ENCODE peak calls at places on chromosomes 3 and 15, in six cellular contexts. E is kidney, B is bronchial epithelial cell, Z is astrocyte of the cerebellum, G is choroid plexus epithelial cell, Q is fibroblast of the aortic adventitia. C is an unnamed sample.
A peak's percentile ranks its signal among the peaks of the same experiment; 100 is the strongest.

GRCh38 chr15:98548172-98548971 is 100.0 kb upstream of the IGF1R start:
- DNase-seq in Z (peak; percentile 5), B (peak; percentile 79), G (peak; percentile 60), Q (peak; percentile 61), E (peak; percentile 91), C (peak; percentile 96)

GRCh38 chr15:40459391-40460015 is 11.3 kb upstream of the CHST14 start:
- DNase-seq in G (no peak), Z (no peak), Q (no peak), E (peak; percentile 55), B (no peak), C (no peak)

GRCh38 chr15:90871097-90871715 is 2.8 kb downstream of the FURIN start:
- DNase-seq in B (no peak), Q (no peak), E (no peak), G (no peak), Z (no peak), C (peak; percentile 89)

GRCh38 chr3:139827833-139828232 is 107.2 kb upstream of the CLSTN2 start:
- DNase-seq in Z (no peak), E (no peak), Q (no peak), G (no peak), B (no peak), C (no peak)

GRCh38 chr3:182058488-182058887 is 346.8 kb downstream of the SOX2 start:
- DNase-seq in Z (no peak), Q (no peak), B (peak; percentile 99), E (no peak), G (no peak), C (no peak)

GRCh38 chr3:175248832-175249231 is 389.7 kb downstream of the NAALADL2 start:
- DNase-seq in Q (no peak), B (no peak), Z (no peak), G (no peak), E (no peak), C (no peak)

GRCh38 chr15:75455424-75455981 is 4.0 kb upstream of the SIN3A start:
- DNase-seq in Q (peak; percentile 70), Z (no peak), B (peak; percentile 63), G (peak; percentile 84), E (peak; percentile 96), C (peak; percentile 97)

GRCh38 chr3:52891615-52892081 is 5.7 kb downstream of the STIMATE start:
- DNase-seq in B (no peak), Q (peak; percentile 66), E (no peak), G (peak; percentile 84), Z (no peak), C (no peak)

GRCh38 chr3:51928438-51928837 is 13.3 kb downstream of the RRP9 start:
- DNase-seq in Q (no peak), E (no peak), Z (no peak), B (no peak), G (no peak), C (no peak)

GRCh38 chr3:22612927-22613326 is 590.2 kb upstream of the UBE2E2 start:
- DNase-seq in G (no peak), Z (no peak), E (no peak), B (no peak), Q (no peak), C (no peak)

DNA sequence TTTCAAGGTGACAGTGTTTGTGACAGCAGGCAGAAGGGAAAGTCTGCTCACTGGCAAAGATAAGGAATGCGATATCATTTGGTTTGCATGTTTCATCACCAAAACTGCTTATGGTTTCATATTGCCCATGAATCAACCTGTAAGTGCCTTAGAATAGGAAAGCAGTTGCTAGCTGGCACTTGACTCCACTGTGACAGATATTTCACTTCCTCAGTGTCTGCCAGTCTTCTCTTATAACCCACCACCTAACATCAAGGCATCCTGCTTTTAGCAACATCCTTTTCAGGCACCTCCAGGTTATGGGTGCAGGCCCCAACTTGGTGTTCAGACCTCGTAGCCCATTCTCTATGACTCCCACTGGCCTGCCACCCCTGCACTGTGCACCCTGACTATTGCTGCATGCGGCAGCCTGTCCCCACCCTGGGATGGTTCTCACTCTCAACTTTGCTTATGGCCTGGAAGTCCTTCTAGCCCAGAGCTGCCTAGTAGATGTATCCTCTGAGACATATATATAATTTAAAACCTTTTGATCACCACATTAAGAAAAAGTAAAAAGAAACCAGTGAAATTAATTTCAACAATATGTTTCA is 154.4 kb upstream of the RARB start:
- DNase-seq in Q (no peak), B (no peak), G (no peak), Z (no peak), E (no peak), C (no peak)
- TF ChIP-seq CTCF in Q (no peak), B (no peak), G (no peak), Z (no peak), E (no peak), C (no peak)

GRCh38 chr15:71804226-71804625 is 6.1 kb upstream of the NR2E3 start:
- DNase-seq in Z (no peak), G (no peak), B (no peak), E (no peak), Q (no peak), C (no peak)

GRCh38 chr15:71800835-71801745 is 9.3 kb upstream of the NR2E3 start:
- DNase-seq in Q (peak; percentile 90), G (peak; percentile 91), B (peak; percentile 70), Z (peak; percentile 81), E (no peak), C (peak; percentile 28)

GRCh38 chr15:71801935-71802655 is 8.3 kb upstream of the NR2E3 start:
- DNase-seq in E (no peak), Q (no peak), G (no peak), Z (no peak), B (no peak), C (no peak)

GRCh38 chr15:71804695-71805470 is 5.5 kb upstream of the NR2E3 start:
- DNase-seq in Q (no peak), B (no peak), Z (no peak), E (no peak), G (peak; percentile 23), C (no peak)

DNA sequence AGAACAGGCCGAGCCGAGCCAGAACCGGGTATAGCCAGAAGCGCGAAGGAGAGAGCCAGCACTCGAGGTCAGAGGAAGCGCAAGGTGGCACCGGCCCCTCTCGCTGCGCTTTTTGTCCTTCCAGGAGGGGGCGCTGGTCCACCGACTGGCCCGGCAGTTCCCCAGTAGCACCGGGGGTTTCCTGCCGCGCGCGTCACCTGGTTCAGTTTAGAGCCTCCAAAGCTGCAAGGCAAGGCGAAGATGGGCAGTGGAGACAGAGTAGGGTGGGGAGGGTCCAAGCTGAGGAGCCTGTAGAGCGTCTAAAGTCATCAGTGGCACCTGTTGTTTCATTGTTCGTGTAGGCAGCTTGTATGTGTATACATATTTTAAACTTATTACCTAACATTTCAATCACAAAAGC is 7.6 kb upstream of the NR2E3 start:
- DNase-seq in E (no peak), Z (no peak), Q (no peak), G (no peak), B (no peak), C (no peak)
- TF ChIP-seq CTCF in E (peak; percentile 20), Z (peak; percentile 38), Q (peak; percentile 30), G (peak; percentile 56), B (peak; percentile 44), C (no peak)

DNA sequence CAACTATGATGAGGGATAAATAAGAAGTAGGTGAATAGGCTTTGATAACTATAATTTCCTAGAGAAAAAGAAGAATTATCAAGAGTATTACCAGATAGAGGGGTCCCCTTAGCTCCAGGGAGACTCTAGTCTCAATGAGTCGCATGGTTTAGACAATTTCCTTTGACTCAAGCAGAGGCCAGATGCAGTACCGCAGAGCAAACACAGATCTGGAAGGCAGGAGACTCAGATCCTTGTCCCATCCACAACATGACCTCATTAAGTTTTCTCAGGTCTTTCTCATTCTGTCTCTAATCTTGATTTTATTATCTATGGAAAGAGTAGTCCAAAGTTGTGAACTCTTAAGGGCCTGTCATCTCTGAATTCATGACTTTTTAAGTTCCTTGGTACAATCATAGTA is 987.9 kb downstream of the NTRK3 start:
- DNase-seq in B (no peak), E (no peak), G (peak; percentile 13), Z (no peak), Q (peak; percentile 39), C (no peak)
- TF ChIP-seq CTCF in B (no peak), E (no peak), G (no peak), Z (no peak), Q (no peak), C (no peak)

GRCh38 chr15:35953424-35953823 is 407.5 kb upstream of the DPH6 start:
- DNase-seq in Z (no peak), G (no peak), Q (no peak), B (no peak), E (no peak), C (no peak)
- TF ChIP-seq CTCF in Z (no peak), G (no peak), Q (no peak), B (no peak), E (no peak), C (no peak)

DNA sequence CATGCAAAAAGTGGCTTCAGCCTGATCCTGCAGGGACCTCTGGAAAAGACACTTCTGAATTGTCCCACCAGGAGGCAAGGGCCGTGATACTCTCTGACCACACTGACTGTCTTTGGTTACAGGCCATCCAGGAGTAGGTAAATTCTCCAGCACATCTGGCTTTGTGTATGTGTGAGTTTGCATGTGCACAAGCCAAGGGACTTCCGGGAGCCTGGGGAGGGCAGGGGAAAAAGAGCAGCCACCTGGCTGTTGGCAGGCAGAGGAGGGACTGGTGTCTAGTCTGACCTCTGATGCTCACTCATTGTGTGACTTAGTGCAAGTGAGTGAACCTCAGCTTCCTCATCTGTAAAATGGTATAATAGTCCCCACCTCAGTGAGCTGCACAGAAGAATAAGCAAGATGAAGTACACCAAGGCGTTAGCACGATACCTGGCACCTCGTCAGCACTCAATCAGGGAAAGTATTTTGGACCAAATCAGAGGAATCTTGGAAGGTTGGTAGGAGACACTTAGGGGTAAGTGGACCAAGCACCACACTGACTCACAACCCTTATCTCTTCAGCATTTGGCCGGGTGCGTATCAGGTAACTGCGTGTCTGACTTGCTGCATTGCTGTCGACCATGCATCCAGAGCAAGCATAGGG is 19.1 kb downstream of the KLHL6 start:
- DNase-seq in B (no peak), E (no peak), Z (no peak), Q (no peak), G (no peak), C (no peak)
- TF ChIP-seq CTCF in B (no peak), E (no peak), Z (no peak), Q (no peak), G (no peak), C (no peak)

GRCh38 chr15:92693922-92694331 is 38.4 kb upstream of the FAM174B start:
- DNase-seq in G (peak; percentile 50), B (peak; percentile 10), E (no peak), Q (no peak), Z (no peak), C (no peak)
- TF ChIP-seq CTCF in G (peak; percentile 75), B (peak; percentile 29), E (peak; percentile 26), Q (peak; percentile 21), Z (peak; percentile 70), C (no peak)

DNA sequence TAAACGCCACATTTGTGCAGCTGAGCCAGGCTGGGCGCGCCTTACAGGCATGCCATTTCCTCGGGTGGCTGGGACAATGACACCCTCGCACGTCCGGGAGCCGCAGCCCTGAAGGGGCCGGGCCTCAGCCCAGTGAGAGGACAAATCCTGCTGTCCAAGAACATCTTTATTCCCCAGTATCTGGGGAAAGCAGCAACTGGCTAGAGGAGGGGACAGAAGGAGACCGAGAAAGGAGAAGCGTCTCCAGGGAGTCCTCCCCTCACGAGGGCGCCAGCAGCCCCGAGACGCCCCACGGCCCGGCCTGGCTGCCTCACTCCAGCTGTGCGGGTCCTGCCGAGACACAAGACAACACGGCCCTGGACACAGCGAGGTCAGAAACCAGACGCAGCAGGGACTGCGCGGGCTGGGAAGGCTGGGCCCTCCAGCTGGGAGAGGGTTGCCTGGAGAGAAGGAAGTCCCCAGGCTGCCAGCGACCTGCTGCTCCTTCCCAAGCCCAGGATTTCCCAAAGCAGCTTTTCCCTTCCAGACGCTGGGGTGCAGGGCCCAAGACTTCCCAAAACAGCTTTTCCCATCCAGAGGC is 130.2 kb downstream of the CHSY1 start:
- DNase-seq in Z (no peak), Q (peak; percentile 59), G (peak; percentile 76), B (no peak), E (peak; percentile 92), C (peak; percentile 92)
- TF ChIP-seq CTCF in Z (peak; percentile 32), Q (peak; percentile 39), G (peak; percentile 60), B (peak; percentile 46), E (peak; percentile 12), C (no peak)